ENCODE peak calls at places on chromosomes 5 and 9, in eight cellular contexts. I, Y, D, F, W, L, X and V are unnamed samples.

GRCh38 chr9:94847486-94847885 is 121.0 kb downstream of the AOPEP start:
- DNase-seq in L (no peak), Y (no peak), F (peak; percentile 96), D (no peak), X (no peak), W (no peak), I (no peak), V (no peak)

GRCh38 chr5:133472829-133473228 is 139.5 kb downstream of the FSTL4 start:
- DNase-seq in W (no peak), D (no peak), X (no peak), Y (no peak), I (no peak), F (no peak), L (no peak), V (no peak)

GRCh38 chr5:5234912-5235311 is 94.8 kb downstream of the ADAMTS16 start:
- DNase-seq in W (no peak), I (no peak), Y (no peak), F (no peak), L (no peak), D (no peak), X (no peak), V (no peak)

GRCh38 chr5:34577267-34577666 is 78.9 kb upstream of the RAI14 start:
- DNase-seq in Y (no peak), I (no peak), L (no peak), F (peak; percentile 32), W (no peak), X (no peak), D (no peak), V (no peak)

GRCh38 chr9:98075332-98075805 is 18.8 kb downstream of the NANS start:
- DNase-seq in D (no peak), I (no peak), Y (no peak), W (no peak), X (no peak), L (no peak), F (peak; percentile 76), V (no peak)

GRCh38 chr5:115841382-115842088 is at the start of the genes AP3S1 and ATG12:
- DNase-seq in L (peak; percentile 91), X (peak; percentile 83), F (peak; percentile 93), I (peak; percentile 81), Y (peak; percentile 97), D (peak; percentile 87), W (peak; percentile 90), V (peak; percentile 59)

GRCh38 chr9:22008662-22009562 is at the start of gene CDKN2B:
- DNase-seq in I (peak; percentile 100), W (peak; percentile 96), Y (peak; percentile 89), X (peak; percentile 89), F (peak; percentile 94), D (peak; percentile 45), L (peak; percentile 95), V (peak; percentile 82)

GRCh38 chr5:172403191-172403794 is 51.0 kb downstream of the SH3PXD2B start:
- DNase-seq in X (peak; percentile 56), Y (no peak), D (no peak), F (peak; percentile 83), L (no peak), W (no peak), I (peak; percentile 66), V (no peak)

GRCh38 chr5:122997294-122997693 is 39.2 kb downstream of the PPIC start:
- DNase-seq in X (no peak), L (no peak), Y (no peak), D (no peak), W (no peak), I (no peak), F (no peak), V (no peak)

GRCh38 chr9:101995231-101995630 is 256.8 kb upstream of the GRIN3A start:
- DNase-seq in L (no peak), W (no peak), F (peak; percentile 94), X (no peak), Y (no peak), I (no peak), D (no peak), V (no peak)

GRCh38 chr5:173954671-173955605 is 34.0 kb upstream of the C5orf47 start:
- DNase-seq in W (no peak), I (no peak), D (no peak), Y (no peak), X (no peak), F (peak; percentile 82), L (no peak), V (no peak)

GRCh38 chr5:91464886-91465646 is 81.9 kb upstream of the ARRDC3 start:
- DNase-seq in D (no peak), L (no peak), W (no peak), F (peak; percentile 15), Y (no peak), I (no peak), X (no peak), V (no peak)

GRCh38 chr9:17462869-17463464 is 115.9 kb upstream of the SH3GL2 start:
- DNase-seq in F (peak; percentile 48), D (no peak), W (peak; percentile 57), I (peak; percentile 11), Y (no peak), X (peak; percentile 10), L (no peak), V (no peak)

GRCh38 chr9:82423700-82424099 is 435.1 kb downstream of the SPATA31D1 start:
- DNase-seq in X (no peak), L (no peak), I (no peak), Y (no peak), F (no peak), W (no peak), D (no peak), V (no peak)